ENCODE peak calls at places on chromosomes 11 and 22, in six cellular contexts. M is WTC11, V is cardiac muscle cell, A is HL-60, I is IMR-90, S is endothelial cell of umbilical vein. G is an unnamed sample.

GRCh38 chr11:19435306-19435989 is 194.7 kb upstream of the E2F8 start:
- DNase-seq in M (no peak), S (no peak), I (no peak), A (no peak), V (no peak), G (no peak)

GRCh38 chr11:95490625-95491024 is 259.6 kb upstream of the SESN3 start:
- DNase-seq in I (no peak), A (no peak), S (no peak), M (no peak), V (no peak), G (no peak)

GRCh38 chr11:2099523-2100316 is 39.5 kb downstream of the IGF2 start:
- DNase-seq in I (no peak), M (no peak), V (no peak), S (peak), A (no peak), G (peak)

GRCh38 chr22:23246982-23247766 is 66.9 kb downstream of the BCR start:
- DNase-seq in I (no peak), V (no peak), S (no peak), A (no peak), M (no peak), G (no peak)

GRCh38 chr22:37701121-37701786 is 4.4 kb downstream of the TRIOBP start:
- DNase-seq in S (peak), I (peak), A (peak), M (no peak), V (no peak), G (no peak)

GRCh38 chr22:32396746-32397145 is 15.3 kb downstream of the RTCB start:
- DNase-seq in M (no peak), I (no peak), S (no peak), A (no peak), V (no peak), G (no peak)

GRCh38 chr11:65321076-65321475 is 6.4 kb downstream of the CDC42EP2 start:
- DNase-seq in S (no peak), A (no peak), M (no peak), I (no peak), V (no peak), G (no peak)

GRCh38 chr11:507727-508515 is 879 bp upstream of the RNH1 start:
- DNase-seq in M (no peak), S (no peak), V (peak), A (no peak), I (no peak), G (no peak)

GRCh38 chr11:28919194-28919593 is 811.0 kb downstream of the METTL15 start:
- DNase-seq in V (no peak), S (no peak), I (no peak), M (no peak), A (no peak), G (no peak)

GRCh38 chr11:63602296-63602695 is 11.9 kb downstream of the PLAAT3 start:
- DNase-seq in A (no peak), I (peak), V (no peak), S (no peak), M (no peak), G (no peak)

GRCh38 chr11:3959015-3959917 is 103.8 kb downstream of the STIM1 start:
- DNase-seq in V (no peak), A (no peak), I (peak), S (no peak), M (no peak), G (peak)

GRCh38 chr11:78037056-78037455 is 14.0 kb upstream of the KCTD14 start:
- DNase-seq in S (no peak), V (no peak), M (no peak), A (no peak), I (no peak), G (peak)

GRCh38 chr22:33329398-33329797 is 271.2 kb upstream of the SYN3 start:
- DNase-seq in M (no peak), S (no peak), V (no peak), A (no peak), I (no peak), G (peak)

GRCh38 chr11:43579171-43579918 is 101.2 kb upstream of the HSD17B12 start:
- DNase-seq in I (peak), A (peak), M (peak), V (peak), S (peak), G (peak)

GRCh38 chr11:45554230-45554967 is 111.0 kb downstream of the CHST1 start:
- DNase-seq in I (no peak), V (no peak), A (no peak), S (no peak), M (no peak), G (no peak)

GRCh38 chr22:29703595-29704195 is 16.1 kb upstream of the CABP7 start:
- DNase-seq in I (no peak), V (no peak), S (no peak), M (no peak), A (no peak), G (no peak)

GRCh38 chr11:46006418-46007070 is 84.1 kb downstream of the LARGE2 start:
- DNase-seq in I (peak), A (peak), V (peak), S (peak), M (no peak), G (peak)

GRCh38 chr11:640021-640706 is 3.1 kb downstream of the DRD4 start:
- DNase-seq in A (no peak), M (no peak), I (no peak), S (no peak), V (no peak), G (no peak)

GRCh38 chr11:96015911-96016565 is 92.1 kb upstream of the MTMR2 start:
- DNase-seq in M (no peak), V (no peak), I (no peak), S (no peak), A (no peak), G (no peak)

GRCh38 chr11:64990222-64990918 is 6.4 kb downstream of the BATF2 start:
- DNase-seq in A (peak), S (peak), I (no peak), V (no peak), M (no peak), G (no peak)

GRCh38 chr22:45083659-45084305 is 74.0 kb upstream of the PHF21B start:
- DNase-seq in S (no peak), I (peak), V (no peak), M (no peak), A (no peak), G (no peak)

GRCh38 chr11:134228625-134229024 is 4.2 kb downstream of the VPS26B start:
- DNase-seq in A (peak), M (no peak), I (no peak), V (no peak), S (no peak), G (no peak)

GRCh38 chr11:95154514-95154913 is 64.9 kb downstream of the ENDOD1 start:
- DNase-seq in V (peak), I (peak), S (peak), M (peak), A (peak), G (peak)

GRCh38 chr11:37995886-37996285 is 1397.8 kb upstream of the RAG2 start:
- DNase-seq in S (no peak), A (no peak), V (no peak), M (no peak), I (no peak), G (no peak)

GRCh38 chr11:81744336-81745116 is 989.1 kb downstream of the FAM181B start:
- DNase-seq in M (no peak), S (no peak), V (no peak), A (no peak), I (no peak), G (no peak)

GRCh38 chr11:60777106-60777505 is 8.0 kb upstream of the MS4A10 start:
- DNase-seq in A (no peak), I (no peak), V (no peak), M (no peak), S (no peak), G (no peak)

GRCh38 chr11:27395556-27396258 is 32.7 kb upstream of the CCDC34 start:
- DNase-seq in V (no peak), A (no peak), S (no peak), I (peak), M (no peak), G (peak)

GRCh38 chr11:67420147-67420645 is 4.7 kb downstream of the CARNS1 start:
- DNase-seq in A (no peak), S (no peak), M (no peak), I (no peak), V (no peak), G (no peak)

GRCh38 chr22:50363411-50364194 is 20.5 kb downstream of the PPP6R2 start:
- DNase-seq in M (no peak), V (no peak), I (no peak), A (no peak), S (no peak), G (no peak)

GRCh38 chr22:50360578-50360977 is 17.5 kb downstream of the PPP6R2 start:
- DNase-seq in I (no peak), M (no peak), V (no peak), A (no peak), S (no peak), G (no peak)

GRCh38 chr22:50361222-50361621 is 18.1 kb downstream of the PPP6R2 start:
- DNase-seq in M (no peak), A (no peak), S (no peak), V (no peak), I (no peak), G (no peak)

GRCh38 chr22:50357756-50358155 is 14.6 kb downstream of the PPP6R2 start:
- DNase-seq in V (no peak), I (no peak), A (no peak), M (no peak), S (no peak), G (no peak)

DNA sequence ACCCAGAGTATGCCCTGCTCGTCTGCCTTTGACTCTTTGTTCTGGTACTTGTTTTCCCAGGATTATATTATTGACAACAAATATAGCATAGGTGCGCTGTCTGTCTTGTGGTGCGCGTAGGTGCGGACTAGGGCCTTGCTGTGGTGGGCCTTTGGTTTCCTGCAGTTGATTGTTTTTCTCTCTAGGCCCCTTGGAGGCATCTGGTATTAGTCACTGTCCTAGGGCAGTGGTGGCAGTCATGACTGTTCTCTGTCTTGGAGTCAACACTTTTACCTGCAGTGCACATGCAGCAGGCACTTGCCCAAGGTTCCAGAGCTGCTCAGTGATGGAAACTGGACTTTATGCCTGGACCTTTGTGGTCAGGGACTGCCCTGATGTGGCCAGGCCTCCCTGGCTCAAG is 18.6 kb downstream of the PPP6R2 start:
- DNase-seq in I (no peak), V (no peak), M (no peak), S (no peak), A (no peak), G (no peak)
- TF ChIP-seq CTCF in I (no peak), V (no peak), M (no peak), S (no peak), A (no peak), G (no peak)

GRCh38 chr22:27490080-27490479 is 311.5 kb downstream of the MN1 start:
- DNase-seq in M (no peak), A (no peak), S (no peak), I (no peak), V (no peak), G (no peak)

GRCh38 chr22:27487600-27488450 is 313.7 kb downstream of the MN1 start:
- DNase-seq in S (no peak), I (peak), A (no peak), V (no peak), M (no peak), G (peak)

GRCh38 chr22:27485842-27486241 is 315.7 kb downstream of the MN1 start:
- DNase-seq in S (no peak), V (no peak), M (no peak), I (no peak), A (no peak), G (no peak)

GRCh38 chr22:27489265-27489675 is 312.3 kb downstream of the MN1 start:
- DNase-seq in V (no peak), S (no peak), A (no peak), M (no peak), I (peak), G (peak)

GRCh38 chr22:27488456-27489224 is 312.9 kb downstream of the MN1 start:
- DNase-seq in I (no peak), A (no peak), V (no peak), M (no peak), S (peak), G (no peak)
- TF ChIP-seq CTCF in I (no peak), A (no peak), V (no peak), M (no peak), S (no peak), G (no peak)

GRCh38 chr11:70942593-70942992 is 309.8 kb downstream of the SHANK2 start:
- DNase-seq in V (no peak), M (peak), S (no peak), A (peak), I (no peak), G (no peak)
- TF ChIP-seq CTCF in V (peak), M (peak), S (peak), A (peak), I (no peak), G (no peak)

DNA sequence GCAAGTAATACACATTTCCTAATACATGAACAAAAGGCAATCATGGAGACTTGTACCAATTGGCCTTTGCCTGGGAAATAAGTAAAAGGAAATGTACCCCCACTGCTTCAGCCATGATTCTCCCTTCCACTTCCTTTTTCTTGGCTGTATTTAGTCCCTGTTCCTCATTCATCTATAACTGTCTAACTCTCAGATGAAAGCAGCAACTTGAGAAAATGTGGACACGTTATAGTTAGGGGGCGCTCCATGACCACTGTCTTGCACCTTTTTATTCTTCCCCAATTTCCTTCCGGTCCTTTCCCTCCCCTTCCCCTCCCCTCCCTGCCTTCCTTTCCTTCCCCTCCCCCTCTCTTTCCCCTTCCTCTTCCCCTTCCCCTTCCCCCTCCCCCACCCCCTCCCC is 61.3 kb upstream of the BARX2 start:
- DNase-seq in A (peak), I (no peak), S (no peak), V (no peak), M (no peak), G (no peak)
- TF ChIP-seq CTCF in A (no peak), I (no peak), S (no peak), V (no peak), M (no peak), G (no peak)

GRCh38 chr11:124113890-124114289 is 1.4 kb upstream of the VWA5A start:
- DNase-seq in V (no peak), A (no peak), I (peak), S (peak), M (no peak), G (no peak)

GRCh38 chr11:124109377-124109776 is 5.9 kb upstream of the VWA5A start:
- DNase-seq in I (no peak), V (no peak), A (no peak), M (no peak), S (no peak), G (no peak)

DNA sequence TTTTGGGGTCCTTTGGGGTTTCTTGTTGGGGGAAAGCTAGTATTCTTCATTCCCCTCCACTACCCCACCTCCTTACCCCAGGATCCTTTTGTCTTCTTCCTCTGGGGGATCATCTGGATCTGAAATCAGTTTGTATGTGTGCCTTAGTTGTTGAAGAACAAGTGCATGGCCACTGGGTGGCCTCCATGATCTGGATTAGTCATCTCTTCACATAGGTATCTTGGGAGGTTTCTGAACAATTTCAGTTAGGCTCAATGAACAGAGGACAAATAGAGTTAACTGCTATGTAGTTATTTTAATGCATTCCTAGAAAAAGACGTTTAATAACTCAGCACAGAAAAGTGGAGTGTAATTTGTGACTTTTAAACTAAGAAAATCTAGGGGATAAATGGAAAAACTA is 7.1 kb upstream of the VWA5A start:
- DNase-seq in I (peak), S (peak), V (peak), A (peak), M (peak), G (peak)
- TF ChIP-seq CTCF in I (peak), S (peak), V (peak), A (no peak), M (no peak), G (no peak)

DNA sequence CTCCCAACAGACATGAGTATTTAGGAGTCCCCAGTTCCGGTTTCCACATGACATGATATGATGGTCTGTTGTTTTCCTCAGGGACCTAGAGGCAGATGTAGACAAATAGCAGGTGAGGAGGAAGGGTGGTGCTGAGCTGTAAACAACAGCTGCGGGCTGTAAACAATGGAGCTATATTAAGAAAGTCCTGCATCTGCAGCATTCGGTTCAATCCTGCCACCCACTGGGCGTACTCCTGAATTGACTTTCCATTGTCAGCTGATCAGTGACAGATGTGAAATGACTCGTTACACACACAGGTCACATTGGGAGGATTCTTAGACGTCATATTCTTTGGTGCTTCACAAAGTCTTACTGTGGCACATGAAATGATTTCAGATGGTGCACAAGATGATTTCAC is 26.8 kb upstream of the RAG1 start:
- DNase-seq in M (peak), V (peak), I (peak), S (peak), A (peak), G (peak)
- TF ChIP-seq CTCF in M (no peak), V (peak), I (peak), S (peak), A (peak), G (peak)

GRCh38 chr22:35758394-35758793 is 40.7 kb downstream of the APOL5 start:
- DNase-seq in M (no peak), S (no peak), A (no peak), I (no peak), V (no peak), G (no peak)

GRCh38 chr22:35756722-35757121 is 39.0 kb downstream of the APOL5 start:
- DNase-seq in A (no peak), S (no peak), I (no peak), M (no peak), V (no peak), G (no peak)

GRCh38 chr22:35766654-35767580 is 49.2 kb downstream of the APOL5 start:
- DNase-seq in A (no peak), S (peak), V (peak), I (no peak), M (no peak), G (no peak)

GRCh38 chr22:35761037-35761436 is 43.4 kb downstream of the APOL5 start:
- DNase-seq in S (peak), I (peak), M (no peak), V (peak), A (no peak), G (peak)
- TF ChIP-seq CTCF in S (no peak), I (peak), M (peak), V (peak), A (no peak), G (no peak)

G was measured in Calu3.